ENCODE peak calls at places on chromosomes 5 and 9, in six cellular contexts. One of them, this sample, is unnamed.
A peak's percentile ranks its signal among the peaks of the same experiment; 100 is the strongest.

GRCh38 chr5:158264264-158264663 is 405.3 kb upstream of the CLINT1 start:
- DNase-seq in mesenchymal stem cell: no peak
- DNase-seq in transverse colon: no peak
- DNase-seq in CD8-positive, alpha-beta memory T cell: no peak
- DNase-seq in IMR-90: no peak
- DNase-seq in tibial artery: no peak
- DNase-seq in this sample: no peak

GRCh38 chr9:136464241-136464640 is 18.6 kb downstream of the SEC16A start:
- DNase-seq in mesenchymal stem cell: no peak
- DNase-seq in transverse colon: no peak
- DNase-seq in CD8-positive, alpha-beta memory T cell: no peak
- DNase-seq in IMR-90: no peak
- DNase-seq in tibial artery: no peak
- DNase-seq in this sample: no peak

GRCh38 chr5:54087436-54087835 is 222.9 kb downstream of the ARL15 start:
- DNase-seq in mesenchymal stem cell: peak; percentile 94
- DNase-seq in transverse colon: no peak
- DNase-seq in CD8-positive, alpha-beta memory T cell: no peak
- DNase-seq in IMR-90: peak; percentile 95
- DNase-seq in tibial artery: no peak
- DNase-seq in this sample: no peak

GRCh38 chr5:145619806-145620205 is 215.3 kb downstream of the PRELID2 start:
- DNase-seq in mesenchymal stem cell: peak; percentile 5
- DNase-seq in transverse colon: no peak
- DNase-seq in CD8-positive, alpha-beta memory T cell: no peak
- DNase-seq in IMR-90: peak; percentile 49
- DNase-seq in tibial artery: no peak
- DNase-seq in this sample: no peak

GRCh38 chr9:35042081-35042604 is 30.3 kb downstream of the VCP start:
- DNase-seq in mesenchymal stem cell: peak; percentile 66
- DNase-seq in transverse colon: no peak
- DNase-seq in CD8-positive, alpha-beta memory T cell: no peak
- DNase-seq in IMR-90: peak; percentile 49
- DNase-seq in tibial artery: no peak
- DNase-seq in this sample: no peak

GRCh38 chr5:87383216-87383615 is 29.5 kb downstream of the CCNH start:
- DNase-seq in mesenchymal stem cell: peak; percentile 69
- DNase-seq in transverse colon: no peak
- DNase-seq in CD8-positive, alpha-beta memory T cell: no peak
- DNase-seq in IMR-90: peak; percentile 82
- DNase-seq in tibial artery: no peak
- DNase-seq in this sample: no peak

GRCh38 chr5:94627191-94627590 is 8.7 kb downstream of the SLF1 start:
- DNase-seq in mesenchymal stem cell: peak; percentile 15
- DNase-seq in transverse colon: no peak
- DNase-seq in CD8-positive, alpha-beta memory T cell: no peak
- DNase-seq in IMR-90: peak; percentile 53
- DNase-seq in tibial artery: no peak
- DNase-seq in this sample: no peak

GRCh38 chr5:126808619-126809018 is 31.7 kb downstream of the LMNB1 start:
- DNase-seq in mesenchymal stem cell: peak; percentile 68
- DNase-seq in transverse colon: no peak
- DNase-seq in CD8-positive, alpha-beta memory T cell: no peak
- DNase-seq in IMR-90: peak; percentile 50
- DNase-seq in tibial artery: no peak
- DNase-seq in this sample: no peak

GRCh38 chr5:128491291-128491690 is 46.8 kb downstream of the FBN2 start:
- DNase-seq in mesenchymal stem cell: no peak
- DNase-seq in transverse colon: no peak
- DNase-seq in CD8-positive, alpha-beta memory T cell: no peak
- DNase-seq in IMR-90: peak; percentile 23
- DNase-seq in tibial artery: no peak
- DNase-seq in this sample: no peak

GRCh38 chr9:79817469-79818004 is 245.8 kb downstream of the TLE4 start:
- DNase-seq in mesenchymal stem cell: peak; percentile 4
- DNase-seq in transverse colon: no peak
- DNase-seq in CD8-positive, alpha-beta memory T cell: no peak
- DNase-seq in IMR-90: no peak
- DNase-seq in tibial artery: peak; percentile 47
- DNase-seq in this sample: peak; percentile 60

GRCh38 chr9:33782395-33783152 is 12.8 kb upstream of the PRSS3 start:
- DNase-seq in mesenchymal stem cell: peak; percentile 61
- DNase-seq in transverse colon: no peak
- DNase-seq in CD8-positive, alpha-beta memory T cell: no peak
- DNase-seq in IMR-90: peak; percentile 87
- DNase-seq in tibial artery: no peak
- DNase-seq in this sample: no peak

GRCh38 chr5:142826093-142826492 is 55.9 kb downstream of the ARHGAP26 start:
- DNase-seq in mesenchymal stem cell: no peak
- DNase-seq in transverse colon: no peak
- DNase-seq in CD8-positive, alpha-beta memory T cell: no peak
- DNase-seq in IMR-90: no peak
- DNase-seq in tibial artery: no peak
- DNase-seq in this sample: no peak

GRCh38 chr5:25544652-25545249 is 900.0 kb upstream of the CDH10 start:
- DNase-seq in mesenchymal stem cell: peak; percentile 58
- DNase-seq in transverse colon: no peak
- DNase-seq in CD8-positive, alpha-beta memory T cell: no peak
- DNase-seq in IMR-90: no peak
- DNase-seq in tibial artery: no peak
- DNase-seq in this sample: no peak

GRCh38 chr5:67747096-67747495 is 468.5 kb upstream of the PIK3R1 start:
- DNase-seq in mesenchymal stem cell: no peak
- DNase-seq in transverse colon: no peak
- DNase-seq in CD8-positive, alpha-beta memory T cell: no peak
- DNase-seq in IMR-90: no peak
- DNase-seq in tibial artery: no peak
- DNase-seq in this sample: no peak

GRCh38 chr9:36603006-36603405 is 30.3 kb downstream of the MELK start:
- DNase-seq in mesenchymal stem cell: peak; percentile 60
- DNase-seq in transverse colon: no peak
- DNase-seq in CD8-positive, alpha-beta memory T cell: no peak
- DNase-seq in IMR-90: peak; percentile 66
- DNase-seq in tibial artery: no peak
- DNase-seq in this sample: no peak

GRCh38 chr5:169805527-169805934 is 168.5 kb downstream of the DOCK2 start:
- DNase-seq in mesenchymal stem cell: no peak
- DNase-seq in transverse colon: no peak
- DNase-seq in CD8-positive, alpha-beta memory T cell: no peak
- DNase-seq in IMR-90: peak; percentile 61
- DNase-seq in tibial artery: no peak
- DNase-seq in this sample: no peak

GRCh38 chr5:17443333-17444125 is 54.5 kb upstream of the TAF11L2 start:
- DNase-seq in mesenchymal stem cell: no peak
- DNase-seq in transverse colon: no peak
- DNase-seq in CD8-positive, alpha-beta memory T cell: no peak
- DNase-seq in IMR-90: no peak
- DNase-seq in tibial artery: no peak
- DNase-seq in this sample: no peak

GRCh38 chr9:19223724-19224123 is 6.8 kb upstream of the DENND4C start:
- DNase-seq in mesenchymal stem cell: no peak
- DNase-seq in transverse colon: no peak
- DNase-seq in CD8-positive, alpha-beta memory T cell: no peak
- DNase-seq in IMR-90: no peak
- DNase-seq in tibial artery: no peak
- DNase-seq in this sample: peak; percentile 26

DNA sequence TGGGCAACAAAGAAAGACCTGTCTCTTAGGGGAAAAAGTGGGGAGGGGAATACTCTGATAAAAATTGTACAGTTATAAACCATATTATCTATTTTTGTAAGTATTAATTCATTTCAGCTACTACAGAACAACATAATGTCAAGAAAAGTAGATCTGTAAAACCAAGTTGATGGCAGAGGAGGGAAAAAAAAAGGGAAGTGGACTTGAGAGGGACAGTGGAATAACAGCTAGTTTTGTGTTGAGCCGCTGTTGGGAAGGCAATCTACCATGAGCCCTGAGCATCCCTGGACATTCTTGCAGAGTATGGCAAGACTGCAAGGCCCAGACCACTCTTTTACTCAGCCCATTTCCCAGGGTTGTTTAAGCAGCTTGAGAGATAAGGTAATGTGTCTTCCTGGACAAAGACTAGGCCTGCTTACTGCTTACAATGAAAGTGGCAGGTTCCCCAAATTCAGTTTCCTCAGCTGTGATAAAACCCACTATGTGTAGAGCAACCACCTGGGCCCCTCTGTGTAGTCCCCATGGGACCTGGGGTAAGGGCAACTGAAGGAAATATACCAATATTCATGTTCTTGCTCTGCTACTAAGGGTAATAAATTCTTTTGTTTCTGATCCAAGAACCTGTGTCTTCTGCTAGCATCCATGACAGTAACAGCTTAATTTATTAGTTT is 25.0 kb downstream of the CEP120 start:
- DNase-seq in mesenchymal stem cell: no peak
- DNase-seq in transverse colon: no peak
- DNase-seq in CD8-positive, alpha-beta memory T cell: no peak
- DNase-seq in IMR-90: no peak
- DNase-seq in tibial artery: no peak
- DNase-seq in this sample: no peak
- H3K4me3 ChIP-seq in mesenchymal stem cell: no peak overlapping the region
- H3K4me3 ChIP-seq in transverse colon: no peak overlapping the region
- H3K4me3 ChIP-seq in CD8-positive, alpha-beta memory T cell: no peak overlapping the region
- H3K4me3 ChIP-seq in IMR-90: no peak overlapping the region
- H3K4me3 ChIP-seq in tibial artery: no peak overlapping the region
- H3K4me3 ChIP-seq in this sample: no peak overlapping the region

DNA sequence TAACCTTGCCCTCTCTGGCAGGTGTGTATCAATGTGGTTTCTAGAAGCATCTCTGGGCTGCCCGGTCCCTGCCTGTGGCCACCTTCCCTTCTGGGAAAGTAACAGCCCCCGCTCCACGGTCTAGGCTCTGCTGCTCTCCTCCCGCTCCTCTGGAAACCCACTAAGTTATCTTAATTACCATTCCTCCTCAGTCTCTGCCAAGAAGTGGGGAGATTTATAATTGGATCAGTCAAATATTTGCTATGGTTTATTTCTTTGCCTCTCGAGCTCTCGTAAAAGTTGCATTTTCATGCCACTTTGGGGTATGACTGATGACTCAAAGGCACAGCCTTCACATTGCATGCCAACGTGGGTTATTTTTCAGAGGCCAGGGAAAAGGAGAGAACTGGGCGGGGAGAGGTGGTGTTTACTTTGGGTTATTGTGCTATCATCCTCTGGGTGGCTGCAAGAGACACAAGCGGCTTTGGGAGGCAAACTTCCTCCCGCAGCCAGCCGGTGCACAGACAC is 205.3 kb upstream of the WWC1 start:
- DNase-seq in mesenchymal stem cell: peak; percentile 24
- DNase-seq in transverse colon: peak; percentile 44
- DNase-seq in CD8-positive, alpha-beta memory T cell: no peak
- DNase-seq in IMR-90: no peak
- DNase-seq in tibial artery: no peak
- DNase-seq in this sample: no peak
- H3K4me3 ChIP-seq in mesenchymal stem cell: no peak overlapping the region
- H3K4me3 ChIP-seq in transverse colon: no peak overlapping the region
- H3K4me3 ChIP-seq in CD8-positive, alpha-beta memory T cell: no peak overlapping the region
- H3K4me3 ChIP-seq in IMR-90: no peak overlapping the region
- H3K4me3 ChIP-seq in tibial artery: no peak overlapping the region
- H3K4me3 ChIP-seq in this sample: no peak overlapping the region

DNA sequence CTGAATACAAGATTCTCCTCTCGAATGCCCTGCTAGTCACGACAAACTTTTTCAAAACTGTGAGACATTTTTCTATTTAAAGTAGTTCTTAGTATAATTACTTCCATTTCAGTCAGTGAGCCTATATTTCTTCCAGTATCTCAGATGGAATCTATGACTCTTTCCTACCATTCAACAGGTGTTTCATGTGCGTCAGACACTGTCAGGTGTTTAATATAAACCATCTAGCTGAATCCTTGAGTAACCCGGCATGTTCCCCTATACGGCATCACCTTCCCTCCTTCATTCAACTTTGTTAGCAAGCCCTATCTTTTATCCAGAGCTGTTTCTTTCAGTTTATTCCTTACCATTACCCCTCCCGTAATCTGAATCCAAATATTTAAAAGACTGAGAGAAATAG is 418.8 kb downstream of the RAB3C start:
- DNase-seq in mesenchymal stem cell: no peak
- DNase-seq in transverse colon: no peak
- DNase-seq in CD8-positive, alpha-beta memory T cell: no peak
- DNase-seq in IMR-90: no peak
- DNase-seq in tibial artery: no peak
- DNase-seq in this sample: no peak
- H3K4me3 ChIP-seq in mesenchymal stem cell: no peak overlapping the region
- H3K4me3 ChIP-seq in transverse colon: no peak overlapping the region
- H3K4me3 ChIP-seq in CD8-positive, alpha-beta memory T cell: no peak overlapping the region
- H3K4me3 ChIP-seq in IMR-90: no peak overlapping the region
- H3K4me3 ChIP-seq in tibial artery: no peak overlapping the region
- H3K4me3 ChIP-seq in this sample: no peak overlapping the region

GRCh38 chr9:93569775-93570174 is 6.6 kb upstream of the PHF2 start:
- DNase-seq in mesenchymal stem cell: no peak
- DNase-seq in transverse colon: no peak
- DNase-seq in CD8-positive, alpha-beta memory T cell: no peak
- DNase-seq in IMR-90: no peak
- DNase-seq in tibial artery: no peak
- DNase-seq in this sample: peak; percentile 42

GRCh38 chr9:93568169-93568568 is 8.2 kb upstream of the PHF2 start:
- DNase-seq in mesenchymal stem cell: no peak
- DNase-seq in transverse colon: no peak
- DNase-seq in CD8-positive, alpha-beta memory T cell: no peak
- DNase-seq in IMR-90: no peak
- DNase-seq in tibial artery: no peak
- DNase-seq in this sample: peak; percentile 51

GRCh38 chr9:93565089-93565488 is 11.3 kb upstream of the PHF2 start:
- DNase-seq in mesenchymal stem cell: no peak
- DNase-seq in transverse colon: no peak
- DNase-seq in CD8-positive, alpha-beta memory T cell: no peak
- DNase-seq in IMR-90: no peak
- DNase-seq in tibial artery: no peak
- DNase-seq in this sample: no peak

GRCh38 chr9:93567271-93567959 is 9.0 kb upstream of the PHF2 start:
- DNase-seq in mesenchymal stem cell: no peak
- DNase-seq in transverse colon: no peak
- DNase-seq in CD8-positive, alpha-beta memory T cell: no peak
- DNase-seq in IMR-90: no peak
- DNase-seq in tibial artery: no peak
- DNase-seq in this sample: peak; percentile 58

DNA sequence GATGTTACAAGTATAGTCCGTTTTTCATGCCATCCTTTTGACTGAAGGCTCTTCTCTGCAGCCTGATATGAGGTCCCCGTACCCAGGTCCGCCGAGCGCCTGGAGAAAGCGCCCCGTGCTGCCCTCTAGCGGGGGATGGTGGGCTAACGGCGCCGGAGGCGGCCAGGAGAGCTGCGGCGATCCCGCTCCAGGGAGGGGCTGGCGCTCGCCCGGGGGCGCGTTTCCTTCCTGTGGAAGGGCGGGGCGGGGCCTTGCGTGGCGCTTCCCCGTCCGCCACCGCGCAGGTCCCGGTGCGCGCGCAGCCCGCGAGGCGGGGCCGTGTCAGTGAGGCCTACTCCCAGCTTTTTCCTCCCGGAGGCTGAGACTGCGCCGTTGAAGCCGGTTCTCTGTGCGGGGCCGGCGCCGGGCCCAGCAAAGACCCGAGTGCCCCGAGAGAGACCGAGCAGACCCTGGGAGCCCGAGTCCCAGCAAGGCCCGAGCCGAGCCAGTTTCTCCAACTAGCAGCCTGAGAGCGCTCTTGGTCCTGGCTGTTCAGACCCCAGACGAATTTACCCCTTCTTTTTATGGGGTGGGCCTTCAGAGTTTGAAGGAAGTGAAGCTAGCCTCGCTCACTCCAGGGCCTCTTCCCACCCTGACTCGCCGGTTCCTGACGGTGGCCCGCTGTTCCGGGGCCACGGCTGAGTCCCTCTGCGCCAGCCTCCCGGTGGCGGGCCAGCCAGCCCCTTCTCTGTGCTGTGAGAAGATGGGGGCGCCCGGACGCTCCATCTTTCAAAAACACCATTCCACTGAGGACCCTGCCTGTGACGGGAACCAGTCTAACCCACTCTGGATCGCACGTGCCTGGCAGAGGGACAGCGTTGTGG is 9.7 kb upstream of the PHF2 start:
- DNase-seq in mesenchymal stem cell: peak; percentile 94
- DNase-seq in transverse colon: peak; percentile 99
- DNase-seq in CD8-positive, alpha-beta memory T cell: peak; percentile 99
- DNase-seq in IMR-90: peak; percentile 94
- DNase-seq in tibial artery: peak; percentile 97
- DNase-seq in this sample: peak; percentile 96
- H3K4me3 ChIP-seq in mesenchymal stem cell: peak overlapping the region; percentile 51
- H3K4me3 ChIP-seq in transverse colon: peak overlapping the region; percentile 56
- H3K4me3 ChIP-seq in CD8-positive, alpha-beta memory T cell: peak overlapping the region; percentile 68
- H3K4me3 ChIP-seq in IMR-90: peak overlapping the region; percentile 51
- H3K4me3 ChIP-seq in tibial artery: peak overlapping the region; percentile 58
- H3K4me3 ChIP-seq in this sample: peak overlapping the region; percentile 64

This sample was measured in right atrium auricular region.